ENCODE peak calls at places on chromosome X, in five cellular contexts. One of them, this sample, is unnamed.

GRCh38 chrX:28773807-28774206 is 186.6 kb downstream of the IL1RAPL1 start:
- DNase-seq in lower leg skin: no peak
- DNase-seq in adipocyte: no peak
- DNase-seq in activated CD8-positive, alpha-beta memory T cell treated with anti-CD3 and anti-CD28 coated beads, Interleukin-2, amount 50 U/mL, for 48 hours: no peak
- DNase-seq in mesendoderm: no peak
- DNase-seq in this sample: no peak

GRCh38 chrX:10158279-10158939 is 1.6 kb downstream of the CLCN4 start:
- DNase-seq in lower leg skin: no peak
- DNase-seq in adipocyte: no peak
- DNase-seq in activated CD8-positive, alpha-beta memory T cell treated with anti-CD3 and anti-CD28 coated beads, Interleukin-2, amount 50 U/mL, for 48 hours: no peak
- DNase-seq in mesendoderm: peak; percentile 61
- DNase-seq in this sample: peak; percentile 82

GRCh38 chrX:151973851-151974335 is 583 bp downstream of the GABRE start:
- DNase-seq in lower leg skin: peak; percentile 26
- DNase-seq in adipocyte: peak; percentile 59
- DNase-seq in activated CD8-positive, alpha-beta memory T cell treated with anti-CD3 and anti-CD28 coated beads, Interleukin-2, amount 50 U/mL, for 48 hours: no peak
- DNase-seq in mesendoderm: peak; percentile 47
- DNase-seq in this sample: peak; percentile 51

GRCh38 chrX:41716217-41716616 is 7.8 kb upstream of the GPR82 start:
- DNase-seq in lower leg skin: no peak
- DNase-seq in adipocyte: no peak
- DNase-seq in activated CD8-positive, alpha-beta memory T cell treated with anti-CD3 and anti-CD28 coated beads, Interleukin-2, amount 50 U/mL, for 48 hours: no peak
- DNase-seq in mesendoderm: no peak
- DNase-seq in this sample: no peak

GRCh38 chrX:101799387-101799786 is 132.4 kb downstream of the ZMAT1 start:
- DNase-seq in lower leg skin: peak; percentile 88
- DNase-seq in adipocyte: peak; percentile 93
- DNase-seq in activated CD8-positive, alpha-beta memory T cell treated with anti-CD3 and anti-CD28 coated beads, Interleukin-2, amount 50 U/mL, for 48 hours: peak; percentile 72
- DNase-seq in mesendoderm: peak; percentile 89
- DNase-seq in this sample: peak; percentile 84

GRCh38 chrX:19964017-19964710 is 26.7 kb downstream of the BCLAF3 start:
- DNase-seq in lower leg skin: no peak
- DNase-seq in adipocyte: no peak
- DNase-seq in activated CD8-positive, alpha-beta memory T cell treated with anti-CD3 and anti-CD28 coated beads, Interleukin-2, amount 50 U/mL, for 48 hours: no peak
- DNase-seq in mesendoderm: no peak
- DNase-seq in this sample: no peak

GRCh38 chrX:5746231-5746630 is 482.4 kb downstream of the NLGN4X start:
- DNase-seq in lower leg skin: no peak
- DNase-seq in adipocyte: no peak
- DNase-seq in activated CD8-positive, alpha-beta memory T cell treated with anti-CD3 and anti-CD28 coated beads, Interleukin-2, amount 50 U/mL, for 48 hours: no peak
- DNase-seq in mesendoderm: no peak
- DNase-seq in this sample: no peak

GRCh38 chrX:111470681-111471403 is 40.6 kb upstream of the SERTM2 start:
- DNase-seq in lower leg skin: no peak
- DNase-seq in adipocyte: no peak
- DNase-seq in activated CD8-positive, alpha-beta memory T cell treated with anti-CD3 and anti-CD28 coated beads, Interleukin-2, amount 50 U/mL, for 48 hours: no peak
- DNase-seq in mesendoderm: no peak
- DNase-seq in this sample: no peak

GRCh38 chrX:143994206-143994605 is 110.3 kb downstream of the UBE2NL start:
- DNase-seq in lower leg skin: no peak
- DNase-seq in adipocyte: no peak
- DNase-seq in activated CD8-positive, alpha-beta memory T cell treated with anti-CD3 and anti-CD28 coated beads, Interleukin-2, amount 50 U/mL, for 48 hours: no peak
- DNase-seq in mesendoderm: no peak
- DNase-seq in this sample: no peak

GRCh38 chrX:17474892-17475291 is 99.9 kb downstream of the NHS start:
- DNase-seq in lower leg skin: no peak
- DNase-seq in adipocyte: no peak
- DNase-seq in activated CD8-positive, alpha-beta memory T cell treated with anti-CD3 and anti-CD28 coated beads, Interleukin-2, amount 50 U/mL, for 48 hours: no peak
- DNase-seq in mesendoderm: no peak
- DNase-seq in this sample: no peak

GRCh38 chrX:119672252-119672825 is 20.6 kb downstream of the SEPTIN6 start:
- DNase-seq in lower leg skin: no peak
- DNase-seq in adipocyte: no peak
- DNase-seq in activated CD8-positive, alpha-beta memory T cell treated with anti-CD3 and anti-CD28 coated beads, Interleukin-2, amount 50 U/mL, for 48 hours: no peak
- DNase-seq in mesendoderm: no peak
- DNase-seq in this sample: no peak

This sample was measured in left lung.